ENCODE peak calls at places on chromosomes 2 and 18, in five cellular contexts. B is lung; G is HCT116; L is CD8-positive, alpha-beta T cell; W is OCI-LY7. O is an unnamed sample. For H3K4me1, the result is how much of the 10 kb centered on the place peaks cover.

GRCh38 chr2:133586978-133587377 is 18.7 kb upstream of the NCKAP5 start:
- DNase-seq in B (no peak), G (no peak), L (no peak), W (no peak), O (no peak)

GRCh38 chr2:240202616-240203015 is 62.2 kb upstream of the OTOS start:
- DNase-seq in B (no peak), G (no peak), L (no peak), W (no peak), O (no peak)

GRCh38 chr2:167140330-167140729 is 252.1 kb downstream of the XIRP2 start:
- DNase-seq in B (no peak), G (no peak), L (no peak), W (no peak), O (no peak)

GRCh38 chr2:141187063-141187429 is 943.8 kb downstream of the LRP1B start:
- DNase-seq in B (no peak), G (no peak), L (no peak), W (no peak), O (no peak)

GRCh38 chr18:23230688-23231087 is 95.4 kb downstream of the CABLES1 start:
- DNase-seq in B (no peak), G (no peak), L (no peak), W (no peak), O (no peak)

GRCh38 chr2:31764169-31764568 is 183.4 kb upstream of the SRD5A2 start:
- DNase-seq in B (no peak), G (no peak), L (no peak), W (no peak), O (no peak)

GRCh38 chr2:182652326-182652725 is 63.7 kb upstream of the DNAJC10 start:
- DNase-seq in B (no peak), G (no peak), L (peak), W (no peak), O (no peak)

GRCh38 chr18:45085916-45086624 is 405.4 kb downstream of the SETBP1 start:
- DNase-seq in B (no peak), G (no peak), L (no peak), W (no peak), O (no peak)

GRCh38 chr2:207765541-207765940 is 4.2 kb downstream of the FZD5 start:
- DNase-seq in B (peak), G (no peak), L (no peak), W (no peak), O (no peak)

GRCh38 chr2:195445639-195446038 is 211.4 kb upstream of the SLC39A10 start:
- DNase-seq in B (no peak), G (no peak), L (no peak), W (no peak), O (no peak)

GRCh38 chr2:205903549-205904129 is 182.3 kb downstream of the INO80D start:
- DNase-seq in B (no peak), G (peak), L (no peak), W (peak), O (no peak)

GRCh38 chr2:241577413-241578122 is 19.0 kb downstream of the BOK start:
- DNase-seq in B (no peak), G (no peak), L (no peak), W (no peak), O (peak)

GRCh38 chr18:44900627-44901026 is 219.9 kb downstream of the SETBP1 start:
- DNase-seq in B (no peak), G (no peak), L (no peak), W (no peak), O (no peak)

GRCh38 chr18:79512461-79513380 is 117.0 kb downstream of the NFATC1 start:
- DNase-seq in B (no peak), G (no peak), L (peak), W (no peak), O (peak)

GRCh38 chr2:186422226-186422625 is 63.8 kb upstream of the ZC3H15 start:
- DNase-seq in B (peak), G (no peak), L (no peak), W (no peak), O (peak)

GRCh38 chr2:74528600-74529356 is 728 bp downstream of the AUP1 start:
- DNase-seq in B (no peak), G (no peak), L (peak), W (peak), O (no peak)

GRCh38 chr2:201358684-201359083 is 1.5 kb upstream of the FLACC1 start:
- DNase-seq in B (no peak), G (peak), L (no peak), W (no peak), O (no peak)

GRCh38 chr2:80002761-80003160 is 301.8 kb downstream of the LRRTM1 start:
- DNase-seq in B (no peak), G (no peak), L (no peak), W (no peak), O (no peak)

GRCh38 chr2:119468154-119468955 is 36.7 kb downstream of the TMEM37 start:
- DNase-seq in B (no peak), G (no peak), L (no peak), W (no peak), O (no peak)

GRCh38 chr18:34938102-34938501 is 103.1 kb upstream of the MAPRE2 start:
- DNase-seq in B (no peak), G (no peak), L (no peak), W (no peak), O (no peak)

GRCh38 chr2:179613701-179614100 is 247.7 kb downstream of the ZNF385B start:
- DNase-seq in B (no peak), G (no peak), L (no peak), W (no peak), O (no peak)

GRCh38 chr2:57892920-57893319 is 153.7 kb upstream of the VRK2 start:
- DNase-seq in B (no peak), G (no peak), L (no peak), W (no peak), O (no peak)

GRCh38 chr2:98896944-98897343 is 39.1 kb downstream of the CRACDL start:
- DNase-seq in B (no peak), G (no peak), L (no peak), W (no peak), O (no peak)

GRCh38 chr2:30717081-30717650 is 90.1 kb downstream of the CAPN13 start:
- DNase-seq in B (peak), G (no peak), L (no peak), W (no peak), O (no peak)

GRCh38 chr2:207073791-207074678 is 91.7 kb downstream of the KLF7 start:
- DNase-seq in B (no peak), G (no peak), L (peak), W (no peak), O (no peak)

GRCh38 chr2:227684258-227684657 is 17.7 kb downstream of the SCYGR5 start:
- DNase-seq in B (peak), G (no peak), L (no peak), W (no peak), O (no peak)

GRCh38 chr2:18262601-18263000 is 297.9 kb downstream of the RDH14 start:
- DNase-seq in B (no peak), G (no peak), L (no peak), W (no peak), O (no peak)

GRCh38 chr18:10490401-10491289 is 35.2 kb upstream of the NAPG start:
- DNase-seq in B (no peak), G (peak), L (peak), W (peak), O (no peak)

GRCh38 chr2:151478011-151478410 is 68.3 kb downstream of the RIF1 start:
- DNase-seq in B (no peak), G (no peak), L (no peak), W (no peak), O (no peak)

GRCh38 chr2:109466674-109467575 is 146.8 kb downstream of the SEPTIN10 start:
- DNase-seq in B (no peak), G (no peak), L (no peak), W (no peak), O (no peak)
- TF ChIP-seq CTCF in B (no peak), G (no peak), L (no peak), W (no peak), O (no peak)

DNA sequence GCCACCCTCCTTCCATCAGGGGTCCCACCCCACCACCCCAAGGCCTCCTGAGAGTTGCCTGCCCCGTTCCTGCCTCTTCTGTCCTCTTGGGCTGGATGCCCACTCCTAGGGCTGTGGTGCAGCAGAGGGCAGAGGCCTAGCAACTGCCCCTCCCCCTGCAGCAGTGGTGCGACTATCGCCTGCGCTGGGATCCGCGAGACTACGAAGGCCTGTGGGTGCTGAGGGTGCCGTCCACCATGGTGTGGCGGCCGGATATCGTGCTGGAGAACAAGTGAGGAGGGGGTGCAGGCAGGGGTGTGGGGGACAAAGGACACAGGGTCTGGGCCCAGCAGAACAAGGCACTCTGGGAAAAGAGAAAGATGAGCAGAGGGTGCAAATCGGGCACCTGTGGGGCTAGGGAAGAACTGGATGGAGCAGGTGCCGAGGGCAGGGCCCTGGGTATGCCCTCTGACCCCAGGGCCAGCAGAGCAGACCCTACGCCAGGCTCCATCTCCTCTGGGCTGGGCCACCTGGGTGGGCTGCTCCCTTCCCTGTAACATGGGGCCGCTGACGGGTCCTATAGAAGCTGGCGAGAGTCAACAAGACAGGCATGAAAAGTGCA is 1.0 kb downstream of the CHRNG start:
- DNase-seq in B (no peak), G (no peak), L (no peak), W (no peak), O (peak)
- H3K4me3 ChIP-seq in B (no peak), G (no peak), L (no peak), W (no peak), O (no peak)

GRCh38 chr2:46847185-46847710 is 68.4 kb downstream of the MCFD2 start:
- DNase-seq in B (peak), G (no peak), L (no peak), W (no peak), O (peak)
- H3K4me1 ChIP-seq in B (under half), G (half or more), L (under half), W (under half), O (half or more)

DNA sequence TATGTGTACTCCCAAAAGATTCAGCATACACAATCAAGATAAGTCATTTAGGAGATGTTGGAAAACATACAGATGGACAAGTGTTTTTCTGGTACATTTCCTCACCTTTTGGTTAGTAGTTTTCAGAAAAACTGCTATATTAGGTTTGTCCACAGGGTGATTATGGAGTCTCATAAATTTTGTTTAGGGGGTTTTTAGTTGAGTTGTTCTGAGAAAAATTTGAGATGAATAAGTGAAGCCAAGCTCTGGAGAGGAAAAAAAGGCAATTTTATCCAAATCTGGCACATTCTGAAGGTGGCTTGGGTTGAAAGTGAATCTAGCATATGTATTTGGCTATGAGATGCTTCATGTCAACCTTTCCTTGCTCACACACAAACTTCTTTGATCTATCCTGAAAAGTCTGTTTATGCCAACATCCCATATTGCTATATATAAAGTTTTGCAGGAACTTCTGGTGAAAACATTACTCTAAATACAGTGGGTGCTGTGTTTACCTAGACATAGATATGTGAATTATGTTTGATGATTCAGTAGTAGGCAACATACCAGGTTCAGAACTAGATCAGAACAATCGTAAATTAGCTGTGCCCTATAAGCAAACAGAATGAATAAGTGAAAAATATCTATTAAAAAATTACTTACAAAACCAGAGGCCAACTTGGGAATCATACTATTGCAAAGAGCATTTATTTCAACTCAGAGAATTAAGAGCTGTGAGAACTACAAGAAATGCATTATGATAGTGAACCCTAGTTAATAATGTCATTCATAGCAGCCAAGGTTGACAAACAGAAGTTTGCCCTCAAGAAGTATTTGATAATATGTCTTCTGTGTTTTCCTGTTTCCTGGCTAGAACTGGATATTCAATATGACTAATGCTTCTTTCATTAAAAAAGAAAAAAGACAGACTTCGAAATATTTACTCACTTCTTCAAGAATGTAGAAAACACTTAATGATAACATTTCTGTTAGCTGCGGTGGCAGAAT is 552.0 kb downstream of the IRS1 start:
- DNase-seq in B (no peak), G (no peak), L (no peak), W (no peak), O (no peak)
- TF ChIP-seq CTCF in B (no peak), G (peak), L (no peak), W (no peak), O (no peak)

DNA sequence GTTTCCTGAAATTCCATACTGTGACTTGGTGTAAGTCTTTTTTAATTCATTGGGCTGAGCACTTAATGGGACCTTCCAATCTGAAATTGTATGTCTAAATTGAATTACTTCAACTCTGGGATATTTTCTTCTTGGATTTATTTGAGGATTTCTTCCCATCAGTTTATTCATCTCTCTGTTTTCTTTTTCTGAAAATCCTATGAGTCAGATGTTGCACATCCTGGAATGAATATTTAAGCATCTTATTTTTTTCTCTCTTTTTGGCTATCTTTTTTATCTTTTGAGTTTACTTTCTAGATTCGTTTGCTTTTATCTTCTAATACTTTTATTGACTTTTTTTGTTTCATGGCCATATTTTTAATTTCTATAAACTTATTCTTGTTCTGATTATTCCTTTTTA is 55.4 kb upstream of the ACYP2 start:
- DNase-seq in B (no peak), G (no peak), L (no peak), W (no peak), O (no peak)
- H3K4me3 ChIP-seq in B (no peak), G (no peak), L (no peak), W (no peak), O (no peak)

DNA sequence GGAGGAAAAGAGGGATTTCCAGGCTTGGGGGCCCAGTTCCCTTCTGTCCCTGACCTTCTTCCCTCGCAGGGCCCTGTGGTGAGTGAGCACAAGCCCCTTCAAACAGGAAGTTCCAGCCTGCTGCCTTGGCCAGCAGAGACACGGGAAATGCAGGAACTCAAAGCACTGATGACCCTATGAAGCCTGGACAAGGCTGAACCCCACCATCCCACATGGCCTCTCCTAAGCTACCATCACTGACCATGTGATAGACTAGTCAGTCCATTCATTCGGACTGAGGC is 196.4 kb downstream of the TNS1 start:
- DNase-seq in B (no peak), G (no peak), L (no peak), W (no peak), O (no peak)
- H3K4me1 ChIP-seq in B (under half), G (under half), L (under half), W (under half), O (under half)

GRCh38 chr2:64140665-64141064 is 3.6 kb downstream of the PELI1 start:
- DNase-seq in B (no peak), G (no peak), L (no peak), W (no peak), O (no peak)

GRCh38 chr2:64137996-64138395 is 6.2 kb downstream of the PELI1 start:
- DNase-seq in B (no peak), G (no peak), L (no peak), W (no peak), O (no peak)

GRCh38 chr2:64135421-64135820 is 8.8 kb downstream of the PELI1 start:
- DNase-seq in B (no peak), G (no peak), L (no peak), W (no peak), O (no peak)

GRCh38 chr2:64134813-64135212 is 9.4 kb downstream of the PELI1 start:
- DNase-seq in B (no peak), G (no peak), L (no peak), W (no peak), O (no peak)

DNA sequence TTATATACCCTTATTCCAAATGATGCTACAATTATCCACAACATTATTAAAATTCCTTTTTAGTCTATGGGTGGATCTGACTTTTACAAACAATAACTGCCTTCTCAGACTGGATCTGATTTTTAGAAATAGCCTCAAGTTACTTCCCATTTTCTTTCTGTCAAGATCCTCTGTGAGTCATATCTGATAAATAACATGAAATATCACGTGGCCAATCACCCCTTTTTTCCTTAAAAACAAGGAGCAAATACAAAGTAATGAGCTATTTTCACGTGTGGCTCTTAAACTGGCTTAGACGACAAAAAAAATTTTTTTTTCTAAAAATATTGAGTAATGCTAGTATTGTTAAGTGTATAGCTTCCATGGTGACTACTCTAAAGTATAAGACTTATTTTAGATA is 6.7 kb downstream of the PELI1 start:
- DNase-seq in B (no peak), G (no peak), L (no peak), W (no peak), O (no peak)
- TF ChIP-seq CTCF in B (no peak), G (no peak), L (no peak), W (no peak), O (no peak)

GRCh38 chr2:25305809-25306208 is 35.9 kb downstream of the DNMT3A start:
- DNase-seq in B (no peak), G (no peak), L (no peak), W (no peak), O (no peak)

GRCh38 chr2:25305197-25305596 is 36.5 kb downstream of the DNMT3A start:
- DNase-seq in B (no peak), G (no peak), L (no peak), W (no peak), O (no peak)

GRCh38 chr2:25302758-25303436 is 38.8 kb downstream of the DNMT3A start:
- DNase-seq in B (no peak), G (no peak), L (no peak), W (no peak), O (no peak)

GRCh38 chr2:25303517-25304338 is 38.0 kb downstream of the DNMT3A start:
- DNase-seq in B (no peak), G (no peak), L (no peak), W (no peak), O (no peak)

GRCh38 chr2:25304339-25304728 is 37.4 kb downstream of the DNMT3A start:
- DNase-seq in B (no peak), G (no peak), L (no peak), W (no peak), O (no peak)
- H3K4me3 ChIP-seq in B (no peak), G (no peak), L (no peak), W (no peak), O (no peak)

GRCh38 chr2:35846-36245 is 10.5 kb downstream of the FAM110C start:
- DNase-seq in B (peak), G (no peak), L (no peak), W (no peak), O (no peak)
- H3K4me1 ChIP-seq in B (under half), G (half or more), L (under half), W (under half), O (under half)

GRCh38 chr2:85132392-85132791 is 800 bp upstream of the TCF7L1 start:
- DNase-seq in B (no peak), G (no peak), L (no peak), W (no peak), O (peak)

GRCh38 chr2:85132834-85133637 is at the start of gene TCF7L1:
- DNase-seq in B (peak), G (peak), L (peak), W (no peak), O (peak)

GRCh38 chr2:85130407-85130806 is 2.8 kb upstream of the TCF7L1 start:
- DNase-seq in B (no peak), G (no peak), L (no peak), W (no peak), O (no peak)

GRCh38 chr2:85129861-85130260 is 3.3 kb upstream of the TCF7L1 start:
- DNase-seq in B (no peak), G (no peak), L (no peak), W (no peak), O (no peak)

DNA sequence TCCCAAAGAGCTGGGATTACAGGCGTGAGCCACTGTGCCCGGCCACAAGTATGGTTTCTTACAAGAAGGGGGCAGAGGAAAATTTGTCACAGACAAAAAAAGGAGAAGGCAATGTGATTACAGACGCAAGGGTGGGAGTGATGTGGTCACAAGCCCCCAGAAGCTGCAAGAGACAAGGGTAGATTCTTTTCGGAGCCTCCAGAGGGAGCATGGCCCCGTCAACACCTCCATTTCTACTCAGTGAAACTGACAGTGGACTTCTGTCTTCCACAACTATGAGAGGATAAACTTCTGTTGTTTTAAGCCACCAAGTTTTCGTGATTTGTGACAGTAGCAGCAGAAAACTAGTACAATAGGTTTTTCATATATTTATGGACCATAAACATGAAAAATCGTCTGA is 2.1 kb upstream of the TCF7L1 start:
- DNase-seq in B (no peak), G (no peak), L (no peak), W (peak), O (peak)
- TF ChIP-seq CTCF in B (peak), G (peak), L (no peak), W (peak), O (no peak)

O was measured in uterus.